ENCODE peak calls at places on chromosomes 5 and 9, in seven cellular contexts. One of them, this sample, is unnamed.
A peak's percentile ranks its signal among the peaks of the same experiment; 100 is the strongest.

GRCh38 chr5:16456103-16456832 is 9.3 kb downstream of the ZNF622 start:
- DNase-seq in NCI-H1417: peak; percentile 88
- DNase-seq in AG09319: peak; percentile 35
- DNase-seq in neural progenitor cell: peak; percentile 83
- DNase-seq in RPMI8226: peak; percentile 54
- DNase-seq in activated effector memory CD4-positive, alpha-beta T cell treated with anti-CD3 and anti-CD28 coated beads, Interleukin-2, amount 50 U/mL, for 16 hours: no peak
- DNase-seq in stimulated activated naive CD8-positive, alpha-beta T cell treated with anti-CD3 and anti-CD28 coated beads, Interleukin-15, Interleukin-2, amounts not matched to agents 100 U/mL and 50 U/mL, for 24 hours: peak; percentile 21
- DNase-seq in this sample: peak; percentile 74

GRCh38 chr9:135814421-135814820 is 92.9 kb downstream of the CAMSAP1 start:
- DNase-seq in AG09319: no peak
- DNase-seq in neural progenitor cell: no peak
- DNase-seq in NCI-H1417: no peak
- DNase-seq in RPMI8226: no peak
- DNase-seq in activated effector memory CD4-positive, alpha-beta T cell treated with anti-CD3 and anti-CD28 coated beads, Interleukin-2, amount 50 U/mL, for 16 hours: no peak
- DNase-seq in stimulated activated naive CD8-positive, alpha-beta T cell treated with anti-CD3 and anti-CD28 coated beads, Interleukin-15, Interleukin-2, amounts not matched to agents 100 U/mL and 50 U/mL, for 24 hours: no peak
- DNase-seq in this sample: no peak

GRCh38 chr5:13739462-13739861 is 205.0 kb downstream of the DNAH5 start:
- DNase-seq in NCI-H1417: no peak
- DNase-seq in stimulated activated naive CD8-positive, alpha-beta T cell treated with anti-CD3 and anti-CD28 coated beads, Interleukin-15, Interleukin-2, amounts not matched to agents 100 U/mL and 50 U/mL, for 24 hours: no peak
- DNase-seq in AG09319: no peak
- DNase-seq in RPMI8226: no peak
- DNase-seq in activated effector memory CD4-positive, alpha-beta T cell treated with anti-CD3 and anti-CD28 coated beads, Interleukin-2, amount 50 U/mL, for 16 hours: no peak
- DNase-seq in neural progenitor cell: no peak
- DNase-seq in this sample: no peak

GRCh38 chr9:94533155-94533554 is 21.7 kb upstream of the PCAT7 start:
- DNase-seq in stimulated activated naive CD8-positive, alpha-beta T cell treated with anti-CD3 and anti-CD28 coated beads, Interleukin-15, Interleukin-2, amounts not matched to agents 100 U/mL and 50 U/mL, for 24 hours: no peak
- DNase-seq in neural progenitor cell: no peak
- DNase-seq in activated effector memory CD4-positive, alpha-beta T cell treated with anti-CD3 and anti-CD28 coated beads, Interleukin-2, amount 50 U/mL, for 16 hours: no peak
- DNase-seq in RPMI8226: no peak
- DNase-seq in NCI-H1417: no peak
- DNase-seq in AG09319: no peak
- DNase-seq in this sample: no peak

GRCh38 chr5:34789021-34789531 is 49.9 kb upstream of the TTC23L start:
- DNase-seq in neural progenitor cell: no peak
- DNase-seq in NCI-H1417: no peak
- DNase-seq in AG09319: no peak
- DNase-seq in stimulated activated naive CD8-positive, alpha-beta T cell treated with anti-CD3 and anti-CD28 coated beads, Interleukin-15, Interleukin-2, amounts not matched to agents 100 U/mL and 50 U/mL, for 24 hours: no peak
- DNase-seq in RPMI8226: no peak
- DNase-seq in activated effector memory CD4-positive, alpha-beta T cell treated with anti-CD3 and anti-CD28 coated beads, Interleukin-2, amount 50 U/mL, for 16 hours: no peak
- DNase-seq in this sample: no peak

GRCh38 chr5:73115399-73116051 is 4.8 kb upstream of the TMEM171 start:
- DNase-seq in neural progenitor cell: no peak
- DNase-seq in AG09319: peak; percentile 76
- DNase-seq in NCI-H1417: no peak
- DNase-seq in RPMI8226: no peak
- DNase-seq in stimulated activated naive CD8-positive, alpha-beta T cell treated with anti-CD3 and anti-CD28 coated beads, Interleukin-15, Interleukin-2, amounts not matched to agents 100 U/mL and 50 U/mL, for 24 hours: no peak
- DNase-seq in activated effector memory CD4-positive, alpha-beta T cell treated with anti-CD3 and anti-CD28 coated beads, Interleukin-2, amount 50 U/mL, for 16 hours: no peak
- DNase-seq in this sample: no peak

GRCh38 chr5:58849995-58850667 is 267.3 kb downstream of the RAB3C start:
- DNase-seq in NCI-H1417: peak; percentile 73
- DNase-seq in neural progenitor cell: peak; percentile 93
- DNase-seq in RPMI8226: peak; percentile 24
- DNase-seq in stimulated activated naive CD8-positive, alpha-beta T cell treated with anti-CD3 and anti-CD28 coated beads, Interleukin-15, Interleukin-2, amounts not matched to agents 100 U/mL and 50 U/mL, for 24 hours: no peak
- DNase-seq in AG09319: no peak
- DNase-seq in activated effector memory CD4-positive, alpha-beta T cell treated with anti-CD3 and anti-CD28 coated beads, Interleukin-2, amount 50 U/mL, for 16 hours: no peak
- DNase-seq in this sample: peak; percentile 33

GRCh38 chr5:165108809-165109208 is 1603.4 kb downstream of the MAT2B start:
- DNase-seq in activated effector memory CD4-positive, alpha-beta T cell treated with anti-CD3 and anti-CD28 coated beads, Interleukin-2, amount 50 U/mL, for 16 hours: no peak
- DNase-seq in NCI-H1417: no peak
- DNase-seq in neural progenitor cell: no peak
- DNase-seq in stimulated activated naive CD8-positive, alpha-beta T cell treated with anti-CD3 and anti-CD28 coated beads, Interleukin-15, Interleukin-2, amounts not matched to agents 100 U/mL and 50 U/mL, for 24 hours: no peak
- DNase-seq in AG09319: no peak
- DNase-seq in RPMI8226: no peak
- DNase-seq in this sample: no peak

GRCh38 chr5:109028608-109029299 is 281.1 kb downstream of the FER start:
- DNase-seq in NCI-H1417: no peak
- DNase-seq in neural progenitor cell: no peak
- DNase-seq in activated effector memory CD4-positive, alpha-beta T cell treated with anti-CD3 and anti-CD28 coated beads, Interleukin-2, amount 50 U/mL, for 16 hours: no peak
- DNase-seq in stimulated activated naive CD8-positive, alpha-beta T cell treated with anti-CD3 and anti-CD28 coated beads, Interleukin-15, Interleukin-2, amounts not matched to agents 100 U/mL and 50 U/mL, for 24 hours: no peak
- DNase-seq in AG09319: no peak
- DNase-seq in RPMI8226: no peak
- DNase-seq in this sample: no peak

GRCh38 chr9:111994831-111995458 is 98.3 kb downstream of the UGCG start:
- DNase-seq in neural progenitor cell: no peak
- DNase-seq in AG09319: no peak
- DNase-seq in activated effector memory CD4-positive, alpha-beta T cell treated with anti-CD3 and anti-CD28 coated beads, Interleukin-2, amount 50 U/mL, for 16 hours: no peak
- DNase-seq in RPMI8226: no peak
- DNase-seq in NCI-H1417: no peak
- DNase-seq in stimulated activated naive CD8-positive, alpha-beta T cell treated with anti-CD3 and anti-CD28 coated beads, Interleukin-15, Interleukin-2, amounts not matched to agents 100 U/mL and 50 U/mL, for 24 hours: no peak
- DNase-seq in this sample: no peak

GRCh38 chr5:180607861-180608571 is 16.7 kb upstream of the SCGB3A1 start:
- DNase-seq in stimulated activated naive CD8-positive, alpha-beta T cell treated with anti-CD3 and anti-CD28 coated beads, Interleukin-15, Interleukin-2, amounts not matched to agents 100 U/mL and 50 U/mL, for 24 hours: no peak
- DNase-seq in AG09319: no peak
- DNase-seq in RPMI8226: peak; percentile 33
- DNase-seq in activated effector memory CD4-positive, alpha-beta T cell treated with anti-CD3 and anti-CD28 coated beads, Interleukin-2, amount 50 U/mL, for 16 hours: no peak
- DNase-seq in neural progenitor cell: no peak
- DNase-seq in NCI-H1417: no peak
- DNase-seq in this sample: no peak

GRCh38 chr5:135053278-135053677 is 19.2 kb upstream of the PITX1 start:
- DNase-seq in NCI-H1417: peak; percentile 61
- DNase-seq in AG09319: no peak
- DNase-seq in activated effector memory CD4-positive, alpha-beta T cell treated with anti-CD3 and anti-CD28 coated beads, Interleukin-2, amount 50 U/mL, for 16 hours: no peak
- DNase-seq in stimulated activated naive CD8-positive, alpha-beta T cell treated with anti-CD3 and anti-CD28 coated beads, Interleukin-15, Interleukin-2, amounts not matched to agents 100 U/mL and 50 U/mL, for 24 hours: no peak
- DNase-seq in RPMI8226: peak; percentile 91
- DNase-seq in neural progenitor cell: no peak
- DNase-seq in this sample: peak; percentile 98

GRCh38 chr5:15249152-15249551 is 250.8 kb upstream of the FBXL7 start:
- DNase-seq in neural progenitor cell: no peak
- DNase-seq in NCI-H1417: no peak
- DNase-seq in stimulated activated naive CD8-positive, alpha-beta T cell treated with anti-CD3 and anti-CD28 coated beads, Interleukin-15, Interleukin-2, amounts not matched to agents 100 U/mL and 50 U/mL, for 24 hours: no peak
- DNase-seq in activated effector memory CD4-positive, alpha-beta T cell treated with anti-CD3 and anti-CD28 coated beads, Interleukin-2, amount 50 U/mL, for 16 hours: no peak
- DNase-seq in AG09319: no peak
- DNase-seq in RPMI8226: no peak
- DNase-seq in this sample: no peak

GRCh38 chr9:36154213-36154952 is 14.8 kb upstream of the CCIN start:
- DNase-seq in RPMI8226: no peak
- DNase-seq in stimulated activated naive CD8-positive, alpha-beta T cell treated with anti-CD3 and anti-CD28 coated beads, Interleukin-15, Interleukin-2, amounts not matched to agents 100 U/mL and 50 U/mL, for 24 hours: no peak
- DNase-seq in activated effector memory CD4-positive, alpha-beta T cell treated with anti-CD3 and anti-CD28 coated beads, Interleukin-2, amount 50 U/mL, for 16 hours: no peak
- DNase-seq in neural progenitor cell: no peak
- DNase-seq in NCI-H1417: peak; percentile 29
- DNase-seq in AG09319: no peak
- DNase-seq in this sample: no peak

GRCh38 chr5:141250576-141250975 is 5.4 kb downstream of the PCDHB15 start:
- DNase-seq in RPMI8226: no peak
- DNase-seq in AG09319: no peak
- DNase-seq in activated effector memory CD4-positive, alpha-beta T cell treated with anti-CD3 and anti-CD28 coated beads, Interleukin-2, amount 50 U/mL, for 16 hours: no peak
- DNase-seq in NCI-H1417: peak; percentile 0
- DNase-seq in neural progenitor cell: peak; percentile 21
- DNase-seq in stimulated activated naive CD8-positive, alpha-beta T cell treated with anti-CD3 and anti-CD28 coated beads, Interleukin-15, Interleukin-2, amounts not matched to agents 100 U/mL and 50 U/mL, for 24 hours: no peak
- DNase-seq in this sample: peak; percentile 19

GRCh38 chr5:178207183-178207916 is 3.0 kb downstream of the HNRNPAB start:
- DNase-seq in NCI-H1417: no peak
- DNase-seq in RPMI8226: no peak
- DNase-seq in stimulated activated naive CD8-positive, alpha-beta T cell treated with anti-CD3 and anti-CD28 coated beads, Interleukin-15, Interleukin-2, amounts not matched to agents 100 U/mL and 50 U/mL, for 24 hours: no peak
- DNase-seq in neural progenitor cell: no peak
- DNase-seq in AG09319: no peak
- DNase-seq in activated effector memory CD4-positive, alpha-beta T cell treated with anti-CD3 and anti-CD28 coated beads, Interleukin-2, amount 50 U/mL, for 16 hours: peak; percentile 57
- DNase-seq in this sample: no peak

GRCh38 chr9:122252796-122253195 is 11.8 kb downstream of the RBM18 start:
- DNase-seq in NCI-H1417: no peak
- DNase-seq in activated effector memory CD4-positive, alpha-beta T cell treated with anti-CD3 and anti-CD28 coated beads, Interleukin-2, amount 50 U/mL, for 16 hours: no peak
- DNase-seq in RPMI8226: no peak
- DNase-seq in neural progenitor cell: no peak
- DNase-seq in AG09319: no peak
- DNase-seq in stimulated activated naive CD8-positive, alpha-beta T cell treated with anti-CD3 and anti-CD28 coated beads, Interleukin-15, Interleukin-2, amounts not matched to agents 100 U/mL and 50 U/mL, for 24 hours: no peak
- DNase-seq in this sample: no peak

GRCh38 chr9:98231770-98232478 is 23.5 kb downstream of the TBC1D2 start:
- DNase-seq in AG09319: peak; percentile 44
- DNase-seq in stimulated activated naive CD8-positive, alpha-beta T cell treated with anti-CD3 and anti-CD28 coated beads, Interleukin-15, Interleukin-2, amounts not matched to agents 100 U/mL and 50 U/mL, for 24 hours: no peak
- DNase-seq in RPMI8226: no peak
- DNase-seq in NCI-H1417: no peak
- DNase-seq in neural progenitor cell: no peak
- DNase-seq in activated effector memory CD4-positive, alpha-beta T cell treated with anti-CD3 and anti-CD28 coated beads, Interleukin-2, amount 50 U/mL, for 16 hours: no peak
- DNase-seq in this sample: peak; percentile 19

GRCh38 chr5:136629125-136629790 is 263.9 kb upstream of the TRPC7 start:
- DNase-seq in RPMI8226: no peak
- DNase-seq in NCI-H1417: no peak
- DNase-seq in activated effector memory CD4-positive, alpha-beta T cell treated with anti-CD3 and anti-CD28 coated beads, Interleukin-2, amount 50 U/mL, for 16 hours: no peak
- DNase-seq in AG09319: no peak
- DNase-seq in neural progenitor cell: peak; percentile 16
- DNase-seq in stimulated activated naive CD8-positive, alpha-beta T cell treated with anti-CD3 and anti-CD28 coated beads, Interleukin-15, Interleukin-2, amounts not matched to agents 100 U/mL and 50 U/mL, for 24 hours: no peak
- DNase-seq in this sample: no peak

GRCh38 chr5:58224661-58225060 is 235.2 kb downstream of the PLK2 start:
- DNase-seq in activated effector memory CD4-positive, alpha-beta T cell treated with anti-CD3 and anti-CD28 coated beads, Interleukin-2, amount 50 U/mL, for 16 hours: no peak
- DNase-seq in AG09319: no peak
- DNase-seq in RPMI8226: no peak
- DNase-seq in stimulated activated naive CD8-positive, alpha-beta T cell treated with anti-CD3 and anti-CD28 coated beads, Interleukin-15, Interleukin-2, amounts not matched to agents 100 U/mL and 50 U/mL, for 24 hours: no peak
- DNase-seq in NCI-H1417: no peak
- DNase-seq in neural progenitor cell: no peak
- DNase-seq in this sample: no peak

GRCh38 chr5:52693279-52693678 is 94.4 kb upstream of the ITGA1 start:
- DNase-seq in stimulated activated naive CD8-positive, alpha-beta T cell treated with anti-CD3 and anti-CD28 coated beads, Interleukin-15, Interleukin-2, amounts not matched to agents 100 U/mL and 50 U/mL, for 24 hours: peak; percentile 18
- DNase-seq in activated effector memory CD4-positive, alpha-beta T cell treated with anti-CD3 and anti-CD28 coated beads, Interleukin-2, amount 50 U/mL, for 16 hours: peak; percentile 67
- DNase-seq in NCI-H1417: peak; percentile 48
- DNase-seq in RPMI8226: no peak
- DNase-seq in AG09319: no peak
- DNase-seq in neural progenitor cell: peak; percentile 50
- DNase-seq in this sample: peak; percentile 0

GRCh38 chr5:65837139-65837538 is 89.2 kb upstream of the ERBIN start:
- DNase-seq in neural progenitor cell: no peak
- DNase-seq in AG09319: no peak
- DNase-seq in NCI-H1417: no peak
- DNase-seq in activated effector memory CD4-positive, alpha-beta T cell treated with anti-CD3 and anti-CD28 coated beads, Interleukin-2, amount 50 U/mL, for 16 hours: no peak
- DNase-seq in stimulated activated naive CD8-positive, alpha-beta T cell treated with anti-CD3 and anti-CD28 coated beads, Interleukin-15, Interleukin-2, amounts not matched to agents 100 U/mL and 50 U/mL, for 24 hours: no peak
- DNase-seq in RPMI8226: no peak
- DNase-seq in this sample: no peak

GRCh38 chr5:174325961-174326360 is 280.5 kb downstream of the NSG2 start:
- DNase-seq in activated effector memory CD4-positive, alpha-beta T cell treated with anti-CD3 and anti-CD28 coated beads, Interleukin-2, amount 50 U/mL, for 16 hours: no peak
- DNase-seq in stimulated activated naive CD8-positive, alpha-beta T cell treated with anti-CD3 and anti-CD28 coated beads, Interleukin-15, Interleukin-2, amounts not matched to agents 100 U/mL and 50 U/mL, for 24 hours: no peak
- DNase-seq in AG09319: no peak
- DNase-seq in neural progenitor cell: no peak
- DNase-seq in NCI-H1417: no peak
- DNase-seq in RPMI8226: no peak
- DNase-seq in this sample: no peak

GRCh38 chr9:134585746-134586706 is 55.6 kb upstream of the COL5A1 start:
- DNase-seq in RPMI8226: no peak
- DNase-seq in stimulated activated naive CD8-positive, alpha-beta T cell treated with anti-CD3 and anti-CD28 coated beads, Interleukin-15, Interleukin-2, amounts not matched to agents 100 U/mL and 50 U/mL, for 24 hours: no peak
- DNase-seq in AG09319: no peak
- DNase-seq in NCI-H1417: no peak
- DNase-seq in neural progenitor cell: no peak
- DNase-seq in activated effector memory CD4-positive, alpha-beta T cell treated with anti-CD3 and anti-CD28 coated beads, Interleukin-2, amount 50 U/mL, for 16 hours: peak; percentile 43
- DNase-seq in this sample: no peak

This sample was measured in OCI-LY7.